ENCODE peak calls at places on chromosomes 13 and 19, in seven cellular contexts. B is aorta; P is activated CD4-positive, alpha-beta memory T cell treated with anti-CD3 and anti-CD28 coated beads, Interleukin-2, amount 10 ng/mL, durations not matched to agents 7 days and 5 days; U is germinal center; N is keratinocyte; O is NCI-H1092; T is PC-3. D is an unnamed sample.

GRCh38 chr13:59643906-59644626 is 519.7 kb downstream of the DIAPH3 start:
- DNase-seq in U (no peak), B (no peak), O (no peak), T (no peak), P (no peak), N (no peak), D (peak)

GRCh38 chr13:97119899-97120745 is 102.0 kb upstream of the MBNL2 start:
- DNase-seq in U (no peak), B (no peak), N (peak), P (no peak), O (no peak), T (peak), D (no peak)

GRCh38 chr19:47416667-47417033 is 2.7 kb downstream of the MEIS3 start:
- DNase-seq in P (no peak), U (no peak), B (no peak), N (no peak), T (no peak), O (no peak), D (peak)

GRCh38 chr13:31538067-31539042 is 201.0 kb upstream of the RXFP2 start:
- DNase-seq in T (peak), N (no peak), B (no peak), O (no peak), P (no peak), U (peak), D (peak)

GRCh38 chr19:41746593-41747227 is 8.6 kb upstream of the CEACAM6 start:
- DNase-seq in T (peak), P (peak), O (peak), N (no peak), B (no peak), U (peak), D (peak)

GRCh38 chr19:15432018-15432494 is 13.3 kb upstream of the AKAP8L start:
- DNase-seq in P (peak), B (no peak), N (no peak), O (no peak), U (peak), T (no peak), D (peak)

GRCh38 chr13:20924758-20925394 is 22.3 kb upstream of the XPO4 start:
- DNase-seq in N (peak), U (peak), B (peak), O (peak), T (peak), P (peak), D (peak)

GRCh38 chr19:52453324-52454094 is at the start of gene ZNF578:
- DNase-seq in P (peak), T (no peak), O (peak), B (peak), N (no peak), U (peak), D (peak)

GRCh38 chr13:39397221-39397620 is 205.8 kb downstream of the LHFPL6 start:
- DNase-seq in T (no peak), P (no peak), N (no peak), B (no peak), O (no peak), U (no peak), D (peak)

GRCh38 chr19:49387936-49388372 is at the start of gene KASH5:
- DNase-seq in U (peak), O (no peak), P (peak), B (peak), T (peak), N (no peak), D (peak)

GRCh38 chr19:31064486-31064885 is 284.8 kb downstream of the TSHZ3 start:
- DNase-seq in U (no peak), P (no peak), B (no peak), T (no peak), N (peak), O (no peak), D (peak)

GRCh38 chr19:56837492-56837891 is 3.0 kb downstream of the PEG3 start:
- DNase-seq in B (peak), U (no peak), P (no peak), O (no peak), N (no peak), T (peak), D (peak)

GRCh38 chr13:93227280-93227905 is 786 bp downstream of the GPC6 start:
- DNase-seq in N (no peak), T (peak), B (peak), U (no peak), O (peak), P (no peak), D (peak)

GRCh38 chr13:59746291-59746962 is 417.3 kb downstream of the DIAPH3 start:
- DNase-seq in P (no peak), U (no peak), O (no peak), B (no peak), N (no peak), T (peak), D (no peak)

GRCh38 chr13:76016799-76017198 is 380.7 kb downstream of the LMO7 start:
- DNase-seq in U (peak), O (no peak), T (peak), P (peak), N (no peak), B (no peak), D (no peak)

GRCh38 chr19:13961826-13962737 is 9.8 kb downstream of the DCAF15 start:
- DNase-seq in T (no peak), U (no peak), B (peak), P (no peak), N (no peak), O (no peak), D (peak)

GRCh38 chr13:38628554-38628953 is 58.3 kb upstream of the FREM2 start:
- DNase-seq in T (no peak), U (no peak), B (no peak), O (no peak), P (no peak), N (no peak), D (no peak)

GRCh38 chr19:14410054-14410774 is 8.9 kb downstream of the DDX39A start:
- DNase-seq in U (no peak), O (no peak), N (no peak), P (peak), T (no peak), B (no peak), D (no peak)

GRCh38 chr19:38561658-38562057 is 56.1 kb downstream of the MAP4K1 start:
- DNase-seq in P (no peak), T (no peak), B (no peak), N (no peak), O (no peak), U (no peak), D (no peak)

GRCh38 chr19:32287811-32288227 is 57.6 kb upstream of the ZNF507 start:
- DNase-seq in B (peak), O (no peak), N (no peak), P (peak), T (peak), U (no peak), D (peak)

GRCh38 chr13:38697197-38697596 is 10.3 kb downstream of the FREM2 start:
- DNase-seq in U (no peak), T (no peak), P (no peak), O (no peak), N (no peak), B (no peak), D (no peak)